ENCODE peak calls at places on chromosome 2, in eight cellular contexts. L is A172; J is amniotic stem cell; T is HT1080; P is naive thymus-derived CD4-positive, alpha-beta T cell; A is A549; C is RPMI8226; K is NCI-H748 treated with DMSO at 0.1 percent for 48 hours. H is an unnamed sample.

GRCh38 chr2:236794074-236794473 is 224.4 kb downstream of the ACKR3 start:
- DNase-seq in A (no peak), C (no peak), J (no peak), L (no peak), T (no peak), K (peak; percentile 11), P (no peak), H (no peak)

GRCh38 chr2:195520671-195521155 is 136.3 kb upstream of the SLC39A10 start:
- DNase-seq in C (no peak), P (no peak), L (peak; percentile 74), T (peak; percentile 58), J (peak; percentile 81), K (no peak), A (peak; percentile 90), H (peak; percentile 36)

GRCh38 chr2:241771286-241772062 is 5.1 kb upstream of the GAL3ST2 start:
- DNase-seq in L (no peak), J (no peak), C (no peak), K (no peak), T (no peak), A (no peak), P (no peak), H (no peak)

GRCh38 chr2:237244976-237245646 is 159.4 kb downstream of the COPS8 start:
- DNase-seq in A (no peak), K (no peak), T (no peak), J (no peak), P (no peak), C (no peak), L (no peak), H (no peak)

GRCh38 chr2:20449501-20450200 is 2.8 kb downstream of the RHOB start:
- DNase-seq in K (no peak), T (no peak), L (no peak), C (no peak), P (no peak), A (peak; percentile 49), J (no peak), H (no peak)

GRCh38 chr2:109435866-109436634 is 177.7 kb downstream of the SEPTIN10 start:
- DNase-seq in K (no peak), A (no peak), J (no peak), C (no peak), L (no peak), T (no peak), P (no peak), H (no peak)

GRCh38 chr2:175576875-175577274 is 395.4 kb upstream of the ATP5MC3 start:
- DNase-seq in L (no peak), K (no peak), C (no peak), T (no peak), A (no peak), J (no peak), P (no peak), H (peak; percentile 17)

GRCh38 chr2:25338401-25338800 is 3.3 kb downstream of the DNMT3A start:
- DNase-seq in P (no peak), L (no peak), J (no peak), K (no peak), C (no peak), A (no peak), T (no peak), H (no peak)

GRCh38 chr2:51413726-51414125 is 381.8 kb upstream of the NRXN1 start:
- DNase-seq in T (no peak), K (no peak), A (no peak), C (no peak), J (no peak), P (no peak), L (no peak), H (no peak)

GRCh38 chr2:31893093-31893492 is 117.7 kb downstream of the MEMO1 start:
- DNase-seq in T (no peak), L (no peak), J (no peak), K (no peak), A (no peak), P (no peak), C (no peak), H (no peak)

GRCh38 chr2:118658581-118659248 is 188.7 kb downstream of the EN1 start:
- DNase-seq in J (no peak), T (no peak), P (no peak), A (no peak), K (no peak), C (no peak), L (no peak), H (no peak)

GRCh38 chr2:226334981-226335720 is 464.5 kb downstream of the IRS1 start:
- DNase-seq in J (no peak), K (no peak), T (peak; percentile 32), C (no peak), A (no peak), P (no peak), L (no peak), H (peak; percentile 23)

GRCh38 chr2:56456791-56457190 is 273.0 kb downstream of the CCDC85A start:
- DNase-seq in P (no peak), A (no peak), L (no peak), T (no peak), J (no peak), K (no peak), C (no peak), H (no peak)

GRCh38 chr2:221289389-221289788 is 282.7 kb downstream of the EPHA4 start:
- DNase-seq in K (no peak), L (no peak), A (no peak), T (no peak), C (no peak), P (no peak), J (no peak), H (no peak)

GRCh38 chr2:236171213-236172201 is 3.3 kb upstream of the GBX2 start:
- DNase-seq in P (no peak), A (no peak), L (no peak), C (no peak), K (no peak), T (no peak), J (no peak), H (no peak)

GRCh38 chr2:173355866-173356508 is 1.3 kb downstream of the CDCA7 start:
- DNase-seq in T (no peak), K (no peak), L (no peak), P (no peak), A (no peak), J (no peak), C (no peak), H (peak; percentile 65)

GRCh38 chr2:209498574-209498973 is 74.7 kb downstream of the MAP2 start:
- DNase-seq in J (no peak), T (no peak), C (no peak), K (no peak), A (no peak), P (no peak), L (no peak), H (no peak)

GRCh38 chr2:85497944-85498630 is 40.9 kb upstream of the MAT2A start:
- DNase-seq in A (no peak), C (no peak), L (no peak), J (no peak), K (no peak), T (no peak), P (no peak), H (no peak)

GRCh38 chr2:88874063-88874657 is 182.7 kb downstream of the RPIA start:
- DNase-seq in L (peak; percentile 59), A (peak; percentile 30), P (peak; percentile 54), C (peak; percentile 54), J (peak; percentile 13), T (peak; percentile 27), K (peak; percentile 13), H (peak; percentile 9)

GRCh38 chr2:165573534-165574461 is 104.3 kb downstream of the CSRNP3 start:
- DNase-seq in C (peak; percentile 8), K (peak; percentile 93), L (peak; percentile 40), A (no peak), P (no peak), J (no peak), T (no peak), H (peak; percentile 15)

GRCh38 chr2:158988501-158988900 is 20.1 kb downstream of the TANC1 start:
- DNase-seq in P (no peak), L (no peak), K (no peak), T (no peak), A (no peak), J (no peak), C (no peak), H (no peak)

GRCh38 chr2:232568161-232568560 is 17.7 kb downstream of the EIF4E2 start:
- DNase-seq in L (peak; percentile 89), T (peak; percentile 79), P (no peak), A (peak; percentile 19), C (no peak), J (peak; percentile 51), K (no peak), H (peak; percentile 86)

GRCh38 chr2:214543386-214543955 is 132.6 kb downstream of the VWC2L start:
- DNase-seq in C (peak; percentile 33), A (no peak), K (no peak), P (no peak), T (peak; percentile 76), L (peak; percentile 25), J (peak; percentile 22), H (no peak)

GRCh38 chr2:130912471-130912870 is 75.8 kb downstream of the ARHGEF4 start:
- DNase-seq in L (no peak), K (no peak), C (no peak), T (no peak), J (no peak), A (no peak), P (no peak), H (no peak)

GRCh38 chr2:190459881-190460280 is 51.7 kb downstream of the MFSD6 start:
- DNase-seq in T (no peak), A (no peak), J (no peak), K (no peak), C (no peak), L (no peak), P (no peak), H (no peak)

H was measured in MG63.